ENCODE peak calls at places on chromosomes 12 and 14, in four cellular contexts. E is GM23338, K is non-pigmented ciliary epithelial cell, J is NCI-H226. I is an unnamed sample.

GRCh38 chr12:58847876-58848600 is 72.3 kb downstream of the LRIG3 start:
- DNase-seq in E (no peak), K (no peak), J (no peak), I (peak)

GRCh38 chr14:55689971-55690871 is 110.2 kb downstream of the KTN1 start:
- DNase-seq in E (peak), K (no peak), J (no peak), I (no peak)

GRCh38 chr12:2336409-2336829 is 283.6 kb downstream of the CACNA1C start:
- DNase-seq in E (no peak), K (peak), J (peak), I (peak)

GRCh38 chr14:85090681-85091080 is 439.3 kb upstream of the FLRT2 start:
- DNase-seq in E (no peak), K (no peak), J (peak), I (no peak)

GRCh38 chr12:114141916-114142564 is 175.9 kb upstream of the RBM19 start:
- DNase-seq in E (peak), K (no peak), J (no peak), I (no peak)

GRCh38 chr12:129964300-129964699 is 60.5 kb upstream of the TMEM132D start:
- DNase-seq in E (no peak), K (no peak), J (no peak), I (no peak)

GRCh38 chr14:105577339-105577861 is 51.0 kb downstream of the TMEM121 start:
- DNase-seq in E (no peak), K (no peak), J (no peak), I (no peak)

GRCh38 chr14:59067135-59067894 is 121.2 kb upstream of the DAAM1 start:
- DNase-seq in E (no peak), K (no peak), J (peak), I (no peak)

GRCh38 chr12:46383654-46384450 is 11.3 kb upstream of the SLC38A2 start:
- DNase-seq in E (peak), K (peak), J (peak), I (no peak)

GRCh38 chr12:87155616-87156015 is 873.6 kb downstream of the C12orf50 start:
- DNase-seq in E (no peak), K (no peak), J (peak), I (no peak)

GRCh38 chr14:29734732-29735131 is 192.9 kb downstream of the PRKD1 start:
- DNase-seq in E (peak), K (no peak), J (no peak), I (no peak)

GRCh38 chr14:78902010-78902623 is 731.9 kb downstream of the NRXN3 start:
- DNase-seq in E (peak), K (peak), J (peak), I (peak)

GRCh38 chr12:109444263-109444662 is 32.8 kb downstream of the KCTD10 start:
- DNase-seq in E (no peak), K (no peak), J (no peak), I (no peak)

GRCh38 chr14:90281261-90281660 is 24.9 kb downstream of the PSMC1 start:
- DNase-seq in E (no peak), K (peak), J (peak), I (no peak)

GRCh38 chr14:68961781-68962584 is 17.1 kb downstream of the ACTN1 start:
- DNase-seq in E (peak), K (no peak), J (peak), I (no peak)

GRCh38 chr14:67680121-67680602 is 5.7 kb upstream of the VTI1B start:
- DNase-seq in E (no peak), K (peak), J (peak), I (peak)

GRCh38 chr12:110282956-110283817 is 2.1 kb downstream of the ATP2A2 start:
- DNase-seq in E (no peak), K (no peak), J (no peak), I (no peak)

GRCh38 chr12:106118-106561 is 39.6 kb downstream of the IQSEC3 start:
- DNase-seq in E (peak), K (no peak), J (no peak), I (no peak)

GRCh38 chr12:49626169-49626835 is 2.9 kb downstream of the PRPF40B start:
- DNase-seq in E (no peak), K (no peak), J (peak), I (peak)